ENCODE peak calls at places on chromosomes 2 and 18, in five cellular contexts. J is sigmoid colon; R is gastrocnemius medialis; Y is psoas muscle; X is CD8-positive, alpha-beta T cell. D is an unnamed sample.

GRCh38 chr2:235826791-235827190 is 332.9 kb downstream of the AGAP1 start:
- DNase-seq in J (no peak), R (no peak), Y (no peak), X (no peak), D (no peak)

GRCh38 chr2:284896-285492 is 2.9 kb downstream of the ALKAL2 start:
- DNase-seq in J (no peak), R (no peak), Y (no peak), X (no peak), D (no peak)

GRCh38 chr2:158346041-158346440 is 110.5 kb downstream of the CCDC148 start:
- DNase-seq in J (no peak), R (no peak), Y (no peak), X (no peak), D (no peak)

GRCh38 chr2:120367649-120368048 is 21.7 kb downstream of the INHBB start:
- DNase-seq in J (no peak), R (no peak), Y (no peak), X (no peak), D (no peak)

GRCh38 chr2:124269348-124269747 is 244.3 kb downstream of the CNTNAP5 start:
- DNase-seq in J (no peak), R (no peak), Y (no peak), X (no peak), D (no peak)

GRCh38 chr2:3025984-3026383 is 351.6 kb downstream of the EIPR1 start:
- DNase-seq in J (no peak), R (no peak), Y (no peak), X (no peak), D (no peak)

GRCh38 chr2:128796321-128796720 is 477.7 kb upstream of the HS6ST1 start:
- DNase-seq in J (peak), R (no peak), Y (no peak), X (no peak), D (no peak)

GRCh38 chr2:168723494-168723893 is 78.9 kb upstream of the NOSTRIN start:
- DNase-seq in J (no peak), R (no peak), Y (no peak), X (no peak), D (no peak)

GRCh38 chr2:164847966-164848365 is 6.3 kb upstream of the COBLL1 start:
- DNase-seq in J (no peak), R (no peak), Y (no peak), X (no peak), D (no peak)

GRCh38 chr2:11777886-11778415 is 31.5 kb downstream of the LPIN1 start:
- DNase-seq in J (no peak), R (no peak), Y (no peak), X (no peak), D (no peak)

GRCh38 chr2:240949791-240950705 is 43.9 kb downstream of the CROCC2 start:
- DNase-seq in J (peak), R (no peak), Y (peak), X (no peak), D (no peak)

GRCh38 chr18:45731706-45732105 is 7.7 kb downstream of the SLC14A1 start:
- DNase-seq in J (no peak), R (no peak), Y (no peak), X (no peak), D (no peak)

GRCh38 chr2:177078416-177078815 is 134.2 kb upstream of the HNRNPA3 start:
- DNase-seq in J (peak), R (peak), Y (peak), X (no peak), D (no peak)

GRCh38 chr2:229270551-229271410 is at the start of gene PID1:
- DNase-seq in J (peak), R (no peak), Y (peak), X (no peak), D (no peak)

GRCh38 chr18:3447035-3447894 is 2.7 kb upstream of the TGIF1 start:
- DNase-seq in J (peak), R (no peak), Y (peak), X (no peak), D (peak)

GRCh38 chr2:177242136-177242987 is 22.2 kb downstream of the NFE2L2 start:
- DNase-seq in J (peak), R (no peak), Y (no peak), X (no peak), D (no peak)

GRCh38 chr2:240128608-240129144 is 7.4 kb downstream of the COPS9 start:
- DNase-seq in J (no peak), R (peak), Y (peak), X (no peak), D (no peak)

GRCh38 chr2:131542438-131543384 is 15.0 kb downstream of the CCDC74A start:
- DNase-seq in J (no peak), R (no peak), Y (no peak), X (no peak), D (no peak)

GRCh38 chr2:171957061-171957460 is 34.8 kb downstream of the HAT1 start:
- DNase-seq in J (no peak), R (no peak), Y (no peak), X (no peak), D (no peak)

GRCh38 chr2:178163395-178163794 is 30.9 kb upstream of the OSBPL6 start:
- DNase-seq in J (no peak), R (no peak), Y (no peak), X (no peak), D (no peak)

GRCh38 chr18:34494359-34494696 is 215.8 kb upstream of the DTNA start:
- DNase-seq in J (peak), R (peak), Y (peak), X (no peak), D (no peak)

GRCh38 chr2:219460424-219460926 is 25.8 kb downstream of the SPEG start:
- DNase-seq in J (peak), R (peak), Y (peak), X (no peak), D (no peak)

GRCh38 chr18:25230658-25231326 is 121.2 kb downstream of the ZNF521 start:
- DNase-seq in J (peak), R (peak), Y (peak), X (no peak), D (no peak)

GRCh38 chr18:22032392-22032961 is 136.9 kb upstream of the GATA6 start:
- DNase-seq in J (no peak), R (no peak), Y (no peak), X (no peak), D (no peak)

GRCh38 chr2:27303093-27304025 is 4.9 kb downstream of the UCN start:
- DNase-seq in J (no peak), R (peak), Y (peak), X (peak), D (peak)

GRCh38 chr18:51211552-51211951 is 14.1 kb upstream of the MEX3C start:
- DNase-seq in J (no peak), R (peak), Y (peak), X (peak), D (peak)

DNA sequence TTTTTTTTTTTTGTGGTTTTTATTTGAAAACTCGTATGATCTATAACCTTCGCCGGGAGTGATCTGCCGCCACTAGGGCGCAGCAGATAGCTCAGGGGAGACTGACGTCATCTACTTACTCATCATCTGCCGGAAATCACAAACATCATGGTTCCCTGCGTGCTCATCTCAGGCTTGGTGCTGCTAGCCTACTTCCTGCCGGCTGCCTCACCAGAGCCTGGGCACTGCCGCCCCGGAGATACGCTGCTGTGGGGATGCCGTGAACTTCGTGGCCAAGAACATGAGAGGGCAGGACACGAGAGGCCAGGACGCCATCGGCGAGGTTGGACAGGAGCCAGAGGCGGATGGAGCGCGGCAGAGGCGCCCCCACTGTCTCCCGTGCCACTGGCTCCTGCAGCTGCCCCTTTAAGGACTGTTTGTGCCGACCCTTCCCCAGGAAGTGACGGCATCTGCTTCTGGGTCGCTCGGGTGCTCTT is 68.8 kb downstream of the DOK6 start:
- DNase-seq in J (peak), R (no peak), Y (peak), X (no peak), D (no peak)
- TF ChIP-seq CTCF in J (no peak), R (no peak), Y (no peak), X (peak), D (no peak)

GRCh38 chr2:112220186-112220585 is 34.7 kb downstream of the ZC3H8 start:
- DNase-seq in J (no peak), R (no peak), Y (no peak), X (no peak), D (no peak)

GRCh38 chr2:112220831-112221230 is 34.0 kb downstream of the ZC3H8 start:
- DNase-seq in J (no peak), R (no peak), Y (no peak), X (no peak), D (no peak)

GRCh38 chr2:112217854-112218253 is 37.0 kb downstream of the ZC3H8 start:
- DNase-seq in J (no peak), R (no peak), Y (no peak), X (no peak), D (no peak)

DNA sequence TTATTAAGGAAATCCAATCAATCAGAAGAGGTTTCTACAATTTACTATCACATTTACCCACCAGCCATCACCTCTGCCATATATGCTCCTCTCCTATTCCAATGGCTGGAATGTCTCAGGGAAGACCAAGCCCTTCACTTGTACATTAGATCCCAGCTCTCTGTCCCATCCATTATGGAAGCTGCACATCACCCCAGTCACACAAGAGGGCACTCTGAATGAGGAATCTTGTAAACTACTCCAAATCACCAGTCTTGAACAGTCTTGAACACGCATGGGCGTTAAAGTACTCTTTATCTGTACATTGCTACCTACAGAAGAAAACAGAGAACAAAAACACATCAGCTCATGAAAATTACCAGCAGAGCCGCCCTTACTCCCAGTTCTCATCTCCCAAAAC is 38.7 kb downstream of the ZC3H8 start:
- DNase-seq in J (no peak), R (no peak), Y (no peak), X (no peak), D (no peak)
- TF ChIP-seq CTCF in J (no peak), R (no peak), Y (no peak), X (no peak), D (no peak)

GRCh38 chr2:138713069-138713496 is 67.1 kb downstream of the NXPH2 start:
- DNase-seq in J (no peak), R (no peak), Y (no peak), X (no peak), D (no peak)

GRCh38 chr2:138713509-138713908 is 66.7 kb downstream of the NXPH2 start:
- DNase-seq in J (no peak), R (no peak), Y (no peak), X (no peak), D (no peak)

GRCh38 chr2:138718405-138718804 is 61.8 kb downstream of the NXPH2 start:
- DNase-seq in J (no peak), R (no peak), Y (no peak), X (no peak), D (no peak)

GRCh38 chr2:138712212-138712979 is 67.8 kb downstream of the NXPH2 start:
- DNase-seq in J (no peak), R (no peak), Y (no peak), X (no peak), D (peak)

GRCh38 chr2:138716183-138716582 is 64.0 kb downstream of the NXPH2 start:
- DNase-seq in J (no peak), R (no peak), Y (no peak), X (no peak), D (peak)
- TF ChIP-seq CTCF in J (no peak), R (no peak), Y (no peak), X (no peak), D (peak)

GRCh38 chr2:134218414-134218813 is 35.5 kb upstream of the MGAT5 start:
- DNase-seq in J (no peak), R (no peak), Y (no peak), X (no peak), D (no peak)

GRCh38 chr2:134217924-134218323 is 35.9 kb upstream of the MGAT5 start:
- DNase-seq in J (no peak), R (no peak), Y (no peak), X (no peak), D (no peak)

GRCh38 chr2:134218928-134219707 is 34.8 kb upstream of the MGAT5 start:
- DNase-seq in J (no peak), R (peak), Y (no peak), X (peak), D (no peak)

GRCh38 chr2:134217316-134217715 is 36.6 kb upstream of the MGAT5 start:
- DNase-seq in J (no peak), R (no peak), Y (no peak), X (no peak), D (no peak)

GRCh38 chr2:134220525-134220924 is 33.3 kb upstream of the MGAT5 start:
- DNase-seq in J (no peak), R (no peak), Y (no peak), X (no peak), D (no peak)
- TF ChIP-seq CTCF in J (no peak), R (no peak), Y (no peak), X (no peak), D (no peak)

GRCh38 chr2:112768432-112768831 is 4.0 kb upstream of the CKAP2L start:
- DNase-seq in J (no peak), R (no peak), Y (no peak), X (no peak), D (no peak)
- TF ChIP-seq CTCF in J (no peak), R (no peak), Y (peak), X (no peak), D (no peak)

DNA sequence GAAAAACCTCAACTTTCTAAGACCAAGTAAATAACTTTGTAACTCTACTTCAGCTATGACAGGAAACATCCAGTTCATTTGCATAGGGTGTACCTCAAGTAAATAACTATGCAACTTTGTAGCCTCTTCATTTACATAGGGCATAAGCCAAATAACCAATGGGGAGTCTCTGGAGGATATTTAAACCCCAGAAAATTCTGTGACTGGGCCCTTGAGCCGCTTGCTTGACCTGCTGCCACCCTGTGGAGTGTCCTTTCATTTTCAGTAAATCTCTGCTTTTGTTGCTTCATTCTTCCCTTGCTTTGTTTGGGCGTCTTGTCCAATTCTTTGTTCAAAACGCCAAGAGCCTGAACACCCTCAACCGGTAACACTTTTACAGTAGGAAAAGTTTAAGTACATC is 1112.7 kb upstream of the NRXN1 start:
- DNase-seq in J (no peak), R (no peak), Y (no peak), X (no peak), D (no peak)
- TF ChIP-seq CTCF in J (no peak), R (no peak), Y (no peak), X (no peak), D (no peak)

DNA sequence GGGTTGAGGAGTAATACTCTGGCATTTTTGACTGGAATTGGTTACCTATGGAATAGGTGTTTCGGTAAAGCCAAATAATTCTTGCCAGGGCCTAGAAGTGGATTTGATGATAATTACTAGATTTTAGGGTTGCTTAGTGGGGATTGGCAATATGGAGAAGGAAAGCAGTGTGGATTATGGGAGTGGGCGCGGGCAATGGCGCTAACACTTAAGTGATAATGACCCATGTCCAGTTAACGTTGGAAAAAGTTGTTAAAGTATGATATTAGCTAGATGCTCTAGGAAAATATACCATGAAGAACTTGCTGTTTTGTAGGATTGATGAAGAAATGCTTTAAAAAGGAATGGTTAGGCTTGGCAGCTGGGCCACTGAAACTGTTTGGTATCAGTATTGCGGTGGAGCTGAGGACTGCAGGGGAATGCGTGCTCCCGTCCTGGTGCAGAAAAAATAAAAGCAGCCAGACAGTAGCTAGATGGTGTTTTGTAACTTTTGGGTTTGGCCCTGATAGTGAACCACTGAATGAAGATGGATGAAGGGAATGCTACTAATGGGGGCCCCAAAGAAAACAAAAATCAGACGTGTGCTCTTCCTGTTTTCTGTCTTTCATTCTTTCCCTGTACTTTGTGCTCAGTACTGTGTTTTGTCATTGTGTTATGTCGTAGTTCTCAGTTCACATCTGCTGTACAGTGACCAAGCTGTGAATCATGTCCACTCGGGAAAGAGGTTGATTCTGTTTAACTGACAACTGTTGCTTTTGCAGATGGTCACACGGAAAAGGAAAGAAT is 937 bp downstream of the INSIG2 start:
- DNase-seq in J (no peak), R (no peak), Y (no peak), X (peak), D (peak)
- TF ChIP-seq CTCF in J (peak), R (no peak), Y (no peak), X (no peak), D (no peak)

GRCh38 chr2:38115216-38116012 is 39.5 kb upstream of the CYP1B1 start:
- DNase-seq in J (peak), R (peak), Y (peak), X (peak), D (peak)
- TF ChIP-seq CTCF in J (peak), R (peak), Y (peak), X (peak), D (peak)

GRCh38 chr2:74675090-74675489 is 21.0 kb downstream of the SEMA4F start:
- DNase-seq in J (no peak), R (no peak), Y (no peak), X (no peak), D (no peak)
- TF ChIP-seq CTCF in J (no peak), R (no peak), Y (no peak), X (no peak), D (no peak)